ENCODE peak calls at places on chromosomes 16 and 17, in five cellular contexts. One of them, this sample, is unnamed.
A peak's percentile ranks its signal among the peaks of the same experiment; 100 is the strongest.

GRCh38 chr17:77332981-77333685 is 192.4 kb downstream of the SEC14L1 start:
- DNase-seq in HFFc6: peak; percentile 93
- DNase-seq in astrocyte of the spinal cord: peak; percentile 89
- DNase-seq in B cell: no peak
- DNase-seq in progenitor cell of endocrine pancreas: no peak
- DNase-seq in this sample: no peak

GRCh38 chr17:16976686-16977550 is 5.0 kb upstream of the TNFRSF13B start:
- DNase-seq in HFFc6: no peak
- DNase-seq in astrocyte of the spinal cord: no peak
- DNase-seq in B cell: no peak
- DNase-seq in progenitor cell of endocrine pancreas: no peak
- DNase-seq in this sample: no peak

GRCh38 chr16:57757326-57757786 is 21.8 kb downstream of the KATNB1 start:
- DNase-seq in HFFc6: peak; percentile 70
- DNase-seq in astrocyte of the spinal cord: peak; percentile 74
- DNase-seq in B cell: peak; percentile 79
- DNase-seq in progenitor cell of endocrine pancreas: peak; percentile 83
- DNase-seq in this sample: peak; percentile 94

GRCh38 chr17:40542562-40543411 is 22.5 kb downstream of the CCR7 start:
- DNase-seq in HFFc6: peak; percentile 93
- DNase-seq in astrocyte of the spinal cord: peak; percentile 98
- DNase-seq in B cell: peak; percentile 57
- DNase-seq in progenitor cell of endocrine pancreas: no peak
- DNase-seq in this sample: peak; percentile 78

GRCh38 chr16:83211711-83212110 is 584.9 kb downstream of the CDH13 start:
- DNase-seq in HFFc6: no peak
- DNase-seq in astrocyte of the spinal cord: peak; percentile 66
- DNase-seq in B cell: no peak
- DNase-seq in progenitor cell of endocrine pancreas: no peak
- DNase-seq in this sample: no peak

GRCh38 chr17:19973146-19973545 is 4.5 kb downstream of the AKAP10 start:
- DNase-seq in HFFc6: no peak
- DNase-seq in astrocyte of the spinal cord: no peak
- DNase-seq in B cell: no peak
- DNase-seq in progenitor cell of endocrine pancreas: no peak
- DNase-seq in this sample: no peak

GRCh38 chr17:18974407-18975149 is 22.6 kb downstream of the SLC5A10 start:
- DNase-seq in HFFc6: peak; percentile 20
- DNase-seq in astrocyte of the spinal cord: no peak
- DNase-seq in B cell: no peak
- DNase-seq in progenitor cell of endocrine pancreas: no peak
- DNase-seq in this sample: no peak

GRCh38 chr17:58575511-58575910 is 61.1 kb upstream of the MTMR4 start:
- DNase-seq in HFFc6: peak; percentile 60
- DNase-seq in astrocyte of the spinal cord: peak; percentile 72
- DNase-seq in B cell: no peak
- DNase-seq in progenitor cell of endocrine pancreas: no peak
- DNase-seq in this sample: no peak

GRCh38 chr17:34542700-34543336 is 36.6 kb upstream of the TMEM132E start:
- DNase-seq in HFFc6: no peak
- DNase-seq in astrocyte of the spinal cord: peak; percentile 4
- DNase-seq in B cell: peak; percentile 65
- DNase-seq in progenitor cell of endocrine pancreas: no peak
- DNase-seq in this sample: peak; percentile 40

GRCh38 chr16:14125030-14125681 is 54.0 kb downstream of the MRTFB start:
- DNase-seq in HFFc6: no peak
- DNase-seq in astrocyte of the spinal cord: no peak
- DNase-seq in B cell: no peak
- DNase-seq in progenitor cell of endocrine pancreas: no peak
- DNase-seq in this sample: no peak

GRCh38 chr17:21679256-21680146 is 12.8 kb upstream of the KCNJ18 start:
- DNase-seq in HFFc6: no peak
- DNase-seq in astrocyte of the spinal cord: no peak
- DNase-seq in B cell: no peak
- DNase-seq in progenitor cell of endocrine pancreas: no peak
- DNase-seq in this sample: no peak

GRCh38 chr17:59387351-59388069 is 56.1 kb downstream of the YPEL2 start:
- DNase-seq in HFFc6: no peak
- DNase-seq in astrocyte of the spinal cord: no peak
- DNase-seq in B cell: no peak
- DNase-seq in progenitor cell of endocrine pancreas: no peak
- DNase-seq in this sample: no peak

GRCh38 chr16:7744546-7745294 is 412.1 kb downstream of the RBFOX1 start:
- DNase-seq in HFFc6: no peak
- DNase-seq in astrocyte of the spinal cord: no peak
- DNase-seq in B cell: no peak
- DNase-seq in progenitor cell of endocrine pancreas: no peak
- DNase-seq in this sample: no peak

GRCh38 chr16:22333457-22333994 is 36.3 kb downstream of the POLR3E start:
- DNase-seq in HFFc6: no peak
- DNase-seq in astrocyte of the spinal cord: no peak
- DNase-seq in B cell: no peak
- DNase-seq in progenitor cell of endocrine pancreas: no peak
- DNase-seq in this sample: no peak

GRCh38 chr16:4058386-4058785 is 57.9 kb downstream of the ADCY9 start:
- DNase-seq in HFFc6: no peak
- DNase-seq in astrocyte of the spinal cord: peak; percentile 18
- DNase-seq in B cell: no peak
- DNase-seq in progenitor cell of endocrine pancreas: no peak
- DNase-seq in this sample: no peak

GRCh38 chr17:81328925-81329278 is 33.8 kb upstream of the SLC38A10 start:
- DNase-seq in HFFc6: no peak
- DNase-seq in astrocyte of the spinal cord: no peak
- DNase-seq in B cell: no peak
- DNase-seq in progenitor cell of endocrine pancreas: no peak
- DNase-seq in this sample: no peak

GRCh38 chr17:30520436-30520835 is 43.2 kb downstream of the GOSR1 start:
- DNase-seq in HFFc6: peak; percentile 79
- DNase-seq in astrocyte of the spinal cord: peak; percentile 70
- DNase-seq in B cell: no peak
- DNase-seq in progenitor cell of endocrine pancreas: no peak
- DNase-seq in this sample: no peak

GRCh38 chr16:85173077-85173980 is 61.1 kb upstream of the CIBAR2 start:
- DNase-seq in HFFc6: peak; percentile 92
- DNase-seq in astrocyte of the spinal cord: peak; percentile 74
- DNase-seq in B cell: no peak
- DNase-seq in progenitor cell of endocrine pancreas: no peak
- DNase-seq in this sample: no peak
- TF ChIP-seq CTCF in HFFc6: peak; percentile 37
- TF ChIP-seq CTCF in astrocyte of the spinal cord: peak; percentile 36
- TF ChIP-seq CTCF in B cell: no peak
- TF ChIP-seq CTCF in progenitor cell of endocrine pancreas: no peak
- TF ChIP-seq CTCF in this sample: no peak

DNA sequence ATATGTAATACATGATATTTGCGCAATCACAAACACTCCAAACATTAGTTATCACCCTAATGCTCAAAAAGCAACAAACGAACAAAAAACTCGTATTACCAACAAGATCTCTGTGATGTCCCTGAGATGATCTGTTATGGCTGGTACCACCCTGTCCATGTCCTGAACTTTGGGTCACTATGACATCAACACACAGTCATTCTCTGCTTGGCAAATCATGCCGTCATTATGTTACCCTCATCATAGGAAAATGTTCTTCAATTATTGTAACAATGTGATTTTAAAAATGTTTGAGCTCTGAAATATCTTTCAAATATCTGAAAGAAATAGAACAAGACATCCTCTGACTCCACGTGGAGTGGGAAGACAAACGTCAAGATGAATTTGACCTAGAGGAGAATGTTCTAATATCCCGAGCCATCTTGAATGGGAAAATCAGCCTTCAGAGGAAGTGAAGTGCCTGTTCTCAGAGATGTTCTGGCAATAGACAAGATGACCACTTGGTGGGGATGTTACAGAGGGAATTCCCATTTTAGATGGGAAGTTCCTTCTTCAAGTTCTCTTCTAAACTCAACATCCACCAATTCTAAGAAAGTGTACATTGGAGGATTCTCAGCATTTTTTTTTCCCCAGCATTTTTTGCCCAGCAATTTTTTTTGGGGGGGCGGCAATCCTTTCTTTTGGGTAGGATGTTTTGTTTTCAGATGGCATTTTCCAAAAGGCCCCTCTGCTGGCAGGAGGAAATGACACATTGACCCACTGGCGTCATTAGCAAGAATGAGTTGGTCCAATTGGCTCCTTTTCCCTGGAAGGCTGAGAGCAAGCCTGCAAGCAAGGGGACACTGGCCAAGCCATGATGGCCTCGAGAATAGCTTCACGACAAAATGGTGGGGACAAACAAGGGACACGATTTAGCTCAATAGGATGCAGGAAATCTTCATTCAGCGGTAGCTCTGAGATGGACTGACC is 3.7 kb upstream of the HSD17B2 start:
- DNase-seq in HFFc6: peak; percentile 62
- DNase-seq in astrocyte of the spinal cord: peak; percentile 78
- DNase-seq in B cell: no peak
- DNase-seq in progenitor cell of endocrine pancreas: no peak
- DNase-seq in this sample: no peak
- TF ChIP-seq CTCF in HFFc6: peak; percentile 76
- TF ChIP-seq CTCF in astrocyte of the spinal cord: peak; percentile 71
- TF ChIP-seq CTCF in B cell: no peak
- TF ChIP-seq CTCF in progenitor cell of endocrine pancreas: peak; percentile 47
- TF ChIP-seq CTCF in this sample: no peak

GRCh38 chr17:1576500-1576899 is 13.9 kb upstream of the PITPNA start:
- DNase-seq in HFFc6: no peak
- DNase-seq in astrocyte of the spinal cord: no peak
- DNase-seq in B cell: no peak
- DNase-seq in progenitor cell of endocrine pancreas: no peak
- DNase-seq in this sample: no peak
- TF ChIP-seq CTCF in HFFc6: no peak
- TF ChIP-seq CTCF in astrocyte of the spinal cord: no peak
- TF ChIP-seq CTCF in B cell: no peak
- TF ChIP-seq CTCF in progenitor cell of endocrine pancreas: no peak
- TF ChIP-seq CTCF in this sample: no peak

GRCh38 chr17:6572997-6573396 is 16.6 kb upstream of the PITPNM3 start:
- DNase-seq in HFFc6: no peak
- DNase-seq in astrocyte of the spinal cord: no peak
- DNase-seq in B cell: no peak
- DNase-seq in progenitor cell of endocrine pancreas: no peak
- DNase-seq in this sample: no peak
- TF ChIP-seq CTCF in HFFc6: no peak
- TF ChIP-seq CTCF in astrocyte of the spinal cord: no peak
- TF ChIP-seq CTCF in B cell: no peak
- TF ChIP-seq CTCF in progenitor cell of endocrine pancreas: no peak
- TF ChIP-seq CTCF in this sample: no peak

GRCh38 chr16:30777591-30778297 is 9.3 kb downstream of the ZNF629 start:
- DNase-seq in HFFc6: no peak
- DNase-seq in astrocyte of the spinal cord: no peak
- DNase-seq in B cell: no peak
- DNase-seq in progenitor cell of endocrine pancreas: no peak
- DNase-seq in this sample: no peak
- TF ChIP-seq CTCF in HFFc6: no peak
- TF ChIP-seq CTCF in astrocyte of the spinal cord: no peak
- TF ChIP-seq CTCF in B cell: no peak
- TF ChIP-seq CTCF in progenitor cell of endocrine pancreas: no peak
- TF ChIP-seq CTCF in this sample: no peak

GRCh38 chr17:45722161-45722560 is 62.0 kb upstream of the CRHR1 start:
- DNase-seq in HFFc6: peak; percentile 29
- DNase-seq in astrocyte of the spinal cord: no peak
- DNase-seq in B cell: no peak
- DNase-seq in progenitor cell of endocrine pancreas: no peak
- DNase-seq in this sample: no peak
- TF ChIP-seq CTCF in HFFc6: peak; percentile 73
- TF ChIP-seq CTCF in astrocyte of the spinal cord: peak; percentile 25
- TF ChIP-seq CTCF in B cell: no peak
- TF ChIP-seq CTCF in progenitor cell of endocrine pancreas: peak; percentile 50
- TF ChIP-seq CTCF in this sample: no peak

DNA sequence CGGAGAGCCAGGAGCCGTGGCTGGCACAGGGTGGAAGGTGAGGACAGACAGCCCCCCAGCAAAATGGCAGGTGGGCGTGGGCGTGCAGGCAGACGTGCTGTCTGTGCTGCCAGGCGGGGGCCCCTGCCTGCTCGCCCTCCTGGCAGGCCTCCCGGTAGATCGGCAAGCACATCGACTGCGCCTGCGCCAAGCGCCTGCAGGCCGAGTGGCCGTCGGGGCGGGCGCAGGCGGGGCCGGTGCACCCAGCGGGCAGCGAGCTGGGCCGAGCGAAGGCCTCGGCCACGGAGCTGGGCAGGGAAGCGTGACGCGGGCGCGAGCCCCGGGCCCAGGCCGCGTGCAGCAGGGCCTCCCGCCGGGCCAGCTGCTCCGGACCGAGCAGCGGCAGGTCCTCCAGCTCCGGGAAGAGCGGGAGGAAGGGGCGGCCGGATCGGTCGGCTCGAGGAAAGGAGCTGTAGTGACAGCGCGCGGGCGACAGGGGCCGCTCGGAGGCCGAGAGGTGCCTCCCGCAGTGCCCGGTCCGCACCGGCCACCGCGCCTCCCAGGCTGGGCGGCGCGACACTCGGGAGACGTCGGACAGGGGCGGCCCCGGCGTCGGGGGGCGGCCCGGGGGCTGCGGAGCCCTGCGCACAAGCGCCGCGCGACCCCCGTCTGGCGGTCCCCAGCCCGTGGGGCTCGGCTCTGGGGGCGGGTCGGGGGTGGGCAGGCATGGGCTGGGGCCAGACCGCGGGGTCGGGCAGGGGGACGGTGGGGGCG is 16.9 kb downstream of the GRIN2C start:
- DNase-seq in HFFc6: peak; percentile 34
- DNase-seq in astrocyte of the spinal cord: peak; percentile 37
- DNase-seq in B cell: peak; percentile 29
- DNase-seq in progenitor cell of endocrine pancreas: peak; percentile 64
- DNase-seq in this sample: no peak
- TF ChIP-seq CTCF in HFFc6: peak; percentile 74
- TF ChIP-seq CTCF in astrocyte of the spinal cord: peak; percentile 48
- TF ChIP-seq CTCF in B cell: peak; percentile 64
- TF ChIP-seq CTCF in progenitor cell of endocrine pancreas: peak; percentile 66
- TF ChIP-seq CTCF in this sample: no peak